ENCODE peak calls at places on chromosomes 1 and 21, in six cellular contexts. N is NCI-H1092; C is D341Med; Z is Right ventricle myocardium superior; K is activated naive CD4-positive, alpha-beta T cell treated with anti-CD3 and anti-CD28 coated beads for 36 hours; H is left ventricle myocardium superior. S is an unnamed sample.

GRCh38 chr1:246837418-246838117 is 94.2 kb downstream of the AHCTF1 start:
- DNase-seq in N (no peak), C (no peak), Z (no peak), K (no peak), H (no peak), S (no peak)

GRCh38 chr1:239219679-239220078 is 166.7 kb upstream of the CHRM3 start:
- DNase-seq in N (no peak), C (no peak), Z (no peak), K (no peak), H (no peak), S (no peak)

GRCh38 chr1:228838717-228839500 is 103.6 kb downstream of the RHOU start:
- DNase-seq in N (no peak), C (no peak), Z (no peak), K (no peak), H (no peak), S (no peak)

GRCh38 chr1:100969336-100969735 is 56.2 kb downstream of the DPH5 start:
- DNase-seq in N (no peak), C (no peak), Z (no peak), K (no peak), H (no peak), S (no peak)

GRCh38 chr1:41448831-41449230 is 35.7 kb downstream of the EDN2 start:
- DNase-seq in N (no peak), C (no peak), Z (no peak), K (no peak), H (no peak), S (no peak)

GRCh38 chr1:36008546-36009197 is 75.2 kb upstream of the TEKT2 start:
- DNase-seq in N (no peak), C (no peak), Z (no peak), K (peak), H (no peak), S (no peak)

GRCh38 chr1:71053758-71054157 is 6.1 kb upstream of the PTGER3 start:
- DNase-seq in N (no peak), C (no peak), Z (no peak), K (no peak), H (no peak), S (no peak)

GRCh38 chr21:39159342-39160063 is 23.7 kb downstream of the PSMG1 start:
- DNase-seq in N (no peak), C (peak), Z (no peak), K (no peak), H (no peak), S (no peak)